ENCODE peak calls at places on chromosomes 7 and 10, in seven cellular contexts. E, W, V, H, I, M and O are unnamed samples.

GRCh38 chr7:38273286-38273995 is at the start of gene TARP:
- DNase-seq in E (no peak), W (no peak), V (no peak), H (no peak), I (no peak), M (no peak), O (no peak)

GRCh38 chr7:35748348-35748747 is 52.5 kb upstream of the SEPTIN7 start:
- DNase-seq in E (no peak), W (peak; percentile 6), V (no peak), H (no peak), I (no peak), M (no peak), O (no peak)

GRCh38 chr10:72353963-72354355 is 760 bp downstream of the DNAJB12 start:
- DNase-seq in E (no peak), W (peak; percentile 15), V (no peak), H (peak; percentile 58), I (no peak), M (no peak), O (no peak)

GRCh38 chr7:112204776-112205347 is 1.3 kb downstream of the DOCK4 start:
- DNase-seq in E (no peak), W (no peak), V (no peak), H (no peak), I (no peak), M (no peak), O (no peak)

GRCh38 chr10:30098624-30099023 is 39.2 kb upstream of the JCAD start:
- DNase-seq in E (no peak), W (peak; percentile 92), V (peak; percentile 12), H (no peak), I (no peak), M (no peak), O (no peak)

GRCh38 chr7:94368371-94368791 is 26.3 kb upstream of the COL1A2 start:
- DNase-seq in E (no peak), W (peak; percentile 90), V (no peak), H (no peak), I (no peak), M (no peak), O (no peak)

GRCh38 chr10:101095550-101096213 is 33.9 kb downstream of the KAZALD1 start:
- DNase-seq in E (peak; percentile 96), W (peak; percentile 44), V (peak; percentile 83), H (peak; percentile 72), I (peak; percentile 66), M (peak; percentile 52), O (peak; percentile 94)

GRCh38 chr10:72086466-72087391 is 1.6 kb downstream of the SPOCK2 start:
- DNase-seq in E (peak; percentile 69), W (peak; percentile 19), V (no peak), H (no peak), I (peak; percentile 27), M (no peak), O (no peak)

GRCh38 chr7:63925262-63925625 is 73.4 kb upstream of the ZNF722 start:
- DNase-seq in E (no peak), W (no peak), V (no peak), H (no peak), I (no peak), M (no peak), O (no peak)

GRCh38 chr10:44282606-44283300 is 102.1 kb downstream of the CXCL12 start:
- DNase-seq in E (no peak), W (no peak), V (no peak), H (peak; percentile 46), I (no peak), M (no peak), O (no peak)

GRCh38 chr10:73785721-73786511 is 510 bp downstream of the ZSWIM8 start:
- DNase-seq in E (peak; percentile 57), W (peak; percentile 65), V (no peak), H (peak; percentile 59), I (no peak), M (no peak), O (no peak)

GRCh38 chr7:99219985-99220384 is 12.1 kb upstream of the KPNA7 start:
- DNase-seq in E (no peak), W (no peak), V (no peak), H (no peak), I (no peak), M (no peak), O (no peak)

GRCh38 chr7:98669417-98670015 is 52.4 kb downstream of the NPTX2 start:
- DNase-seq in E (no peak), W (no peak), V (no peak), H (no peak), I (no peak), M (no peak), O (no peak)

GRCh38 chr7:20598479-20599419 is 16.7 kb upstream of the ABCB5 start:
- DNase-seq in E (no peak), W (peak; percentile 71), V (peak; percentile 71), H (peak; percentile 42), I (peak; percentile 35), M (peak; percentile 43), O (peak; percentile 48)

DNA sequence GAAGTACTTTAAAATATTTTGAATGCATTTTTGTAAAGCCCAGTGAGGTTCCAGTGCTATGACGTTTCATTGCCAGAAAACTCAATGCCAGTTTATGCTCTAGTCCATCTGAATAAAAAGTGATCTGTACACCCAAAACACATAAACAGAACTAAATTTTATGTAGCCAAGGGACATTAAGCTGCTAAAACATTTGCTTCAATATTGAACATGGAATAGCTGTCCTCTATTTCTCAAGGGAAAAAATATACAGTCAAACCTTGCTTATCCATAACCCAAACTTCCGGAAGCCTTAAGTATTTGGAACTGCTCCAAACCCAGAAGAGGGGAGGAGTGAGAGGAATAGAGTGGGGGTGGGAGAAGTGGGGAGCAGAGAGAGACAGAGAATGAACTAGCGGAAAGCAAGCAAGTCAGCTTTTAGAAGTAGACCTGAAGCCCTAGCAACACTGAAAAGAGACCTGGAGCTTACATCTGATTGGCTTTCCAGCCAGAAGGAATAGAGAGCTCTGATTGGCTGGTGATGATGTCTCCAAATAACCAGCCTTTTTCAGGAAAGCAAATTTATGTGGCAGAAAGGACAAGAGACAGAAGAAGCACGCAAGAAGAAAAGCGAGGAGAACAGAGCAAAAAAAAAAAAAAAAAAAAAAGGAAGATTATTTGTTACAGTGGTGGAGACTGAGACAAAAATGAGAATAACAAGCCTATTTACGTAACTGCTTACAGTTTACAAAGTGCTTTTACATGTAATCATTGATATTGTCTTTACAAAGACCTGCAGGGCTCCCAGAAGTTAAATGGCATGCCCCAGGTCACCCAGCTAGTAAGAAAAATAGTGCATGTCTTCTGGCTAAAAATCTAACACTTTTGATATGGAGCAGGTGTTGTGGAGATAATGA is 196.0 kb downstream of the RNLS start:
- DNase-seq in E (no peak), W (peak; percentile 82), V (peak; percentile 73), H (no peak), I (peak; percentile 50), M (peak; percentile 80), O (peak; percentile 43)
- H3K4me1 ChIP-seq in E (no peaks in the 10 kb centered on the region), W (peaks cover 2% of the 10 kb centered on the region), V (peaks cover 29% of the 10 kb centered on the region), H (no peaks in the 10 kb centered on the region), I (peaks cover 24% of the 10 kb centered on the region), M (peaks cover 64% of the 10 kb centered on the region), O (peaks cover 26% of the 10 kb centered on the region)

DNA sequence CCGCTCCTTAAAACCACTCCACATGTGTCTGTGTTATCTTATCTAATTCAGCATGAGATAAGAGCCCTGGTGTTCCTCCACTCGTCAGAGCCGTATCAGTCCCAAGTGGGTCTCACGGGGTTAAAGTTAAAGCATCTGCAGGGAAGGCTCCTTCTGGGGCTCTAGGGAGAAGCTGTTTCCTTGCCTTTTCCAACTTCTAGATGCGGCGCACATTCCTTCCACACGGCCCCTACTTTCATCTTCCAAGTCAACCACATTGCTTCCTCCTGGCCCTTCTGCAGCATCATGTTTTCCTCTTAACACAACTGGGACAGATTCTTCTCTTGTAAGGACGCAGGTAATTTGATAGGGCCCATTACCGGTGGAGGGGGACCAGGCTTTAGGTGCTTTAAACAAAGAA is 620.1 kb upstream of the DPP6 start:
- DNase-seq in E (peak; percentile 54), W (no peak), V (peak; percentile 6), H (no peak), I (no peak), M (no peak), O (no peak)
- TF ChIP-seq CEBPB in E (no peak), W (no peak), V (no peak), H (no peak), I (no peak), M (no peak), O (no peak)

GRCh38 chr7:24924375-24924774 is 55.6 kb downstream of the OSBPL3 start:
- DNase-seq in E (no peak), W (no peak), V (no peak), H (peak; percentile 64), I (no peak), M (no peak), O (no peak)

GRCh38 chr7:24920702-24921679 is 59.0 kb downstream of the OSBPL3 start:
- DNase-seq in E (no peak), W (no peak), V (no peak), H (peak; percentile 27), I (no peak), M (no peak), O (no peak)

GRCh38 chr7:24917510-24918239 is 62.3 kb downstream of the OSBPL3 start:
- DNase-seq in E (peak; percentile 24), W (peak; percentile 90), V (no peak), H (no peak), I (no peak), M (no peak), O (no peak)

GRCh38 chr7:24923172-24923865 is 56.7 kb downstream of the OSBPL3 start:
- DNase-seq in E (no peak), W (no peak), V (no peak), H (peak; percentile 52), I (no peak), M (no peak), O (no peak)

DNA sequence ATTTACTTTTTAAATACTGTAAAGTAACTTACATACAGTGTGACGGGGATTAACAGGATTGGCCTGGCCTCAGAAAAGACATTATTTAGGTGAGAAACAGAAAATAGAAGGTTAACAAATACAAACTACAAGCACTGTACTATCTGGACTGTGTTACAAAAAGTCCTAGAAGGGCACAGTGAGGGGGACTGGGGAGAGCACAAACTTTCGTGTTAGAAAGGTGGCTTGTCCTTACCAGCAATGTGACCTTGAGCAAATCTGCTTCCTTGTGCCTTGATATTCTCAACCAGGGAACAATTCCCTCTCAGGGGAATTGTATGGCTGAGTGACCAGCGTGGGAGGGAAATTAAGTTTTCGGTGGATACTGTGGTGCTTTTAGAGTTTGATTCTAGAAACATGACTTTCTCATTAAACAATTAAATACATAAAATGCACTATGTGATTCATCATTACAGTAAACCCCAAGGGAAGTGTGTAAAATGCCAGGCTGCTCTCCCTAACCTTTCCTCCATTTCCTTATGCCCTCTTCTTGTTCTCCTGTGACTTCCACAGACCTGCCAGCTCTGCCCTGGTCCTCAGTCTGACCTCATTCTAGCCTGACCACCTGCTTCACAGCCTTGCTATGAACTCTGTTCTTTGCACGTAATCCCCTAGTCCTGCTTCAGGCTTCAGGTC is 57.7 kb downstream of the OSBPL3 start:
- DNase-seq in E (no peak), W (no peak), V (no peak), H (no peak), I (no peak), M (no peak), O (no peak)
- H3K4me1 ChIP-seq in E (no peaks in the 10 kb centered on the region), W (peaks cover 25% of the 10 kb centered on the region), V (peaks cover 28% of the 10 kb centered on the region), H (peaks cover 69% of the 10 kb centered on the region), I (peaks cover 34% of the 10 kb centered on the region), M (peaks cover 26% of the 10 kb centered on the region), O (peaks cover 12% of the 10 kb centered on the region)

DNA sequence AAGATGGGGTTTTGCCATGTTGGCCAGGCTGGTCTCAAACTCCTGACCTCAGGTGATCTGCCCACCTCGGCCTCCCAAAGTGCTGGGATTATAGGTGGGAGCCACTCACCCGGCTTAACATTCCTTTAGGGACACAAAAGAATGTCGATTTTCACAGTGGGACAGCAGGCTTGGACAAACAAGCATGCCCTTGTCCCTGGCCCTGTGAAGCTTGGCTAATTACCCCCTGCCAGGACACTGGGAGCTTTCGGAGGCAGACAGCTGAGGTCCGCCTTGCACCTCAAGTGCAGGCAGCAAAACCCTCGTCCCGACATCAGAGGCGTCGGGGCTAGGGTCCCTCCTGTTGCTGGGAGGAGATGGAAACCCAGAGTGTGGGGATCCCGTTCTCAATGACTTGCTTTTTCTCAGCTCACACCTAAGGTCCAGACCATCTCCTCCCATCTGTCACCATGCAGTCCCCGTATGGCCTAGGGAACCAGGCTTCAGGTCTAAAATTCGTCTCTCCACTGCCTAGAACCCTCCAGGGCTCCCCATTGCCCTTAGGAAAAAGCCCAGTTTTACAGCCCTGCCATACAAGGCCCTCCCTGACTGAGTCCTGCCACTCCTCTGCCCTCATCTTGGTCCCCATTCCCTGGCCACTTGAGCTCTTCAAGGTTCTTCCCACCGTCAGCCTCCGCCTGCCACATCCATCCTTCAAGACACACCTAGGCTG is 6.3 kb upstream of the CLIP2 start:
- DNase-seq in E (no peak), W (no peak), V (no peak), H (no peak), I (peak; percentile 41), M (no peak), O (no peak)
- TF ChIP-seq CEBPB in E (no peak), W (no peak), V (no peak), H (no peak), I (no peak), M (no peak), O (no peak)